ENCODE peak calls at places on chromosome 10, in six cellular contexts. Z is HCT116, D is SK-N-SH, O is H1, U is spleen, J is transverse colon. V is an unnamed sample.

GRCh38 chr10:31101123-31101522 is 69.5 kb upstream of the ZNF438 start:
- DNase-seq in Z (peak; percentile 85), O (no peak), D (no peak), U (no peak), J (no peak), V (peak; percentile 15)

GRCh38 chr10:71406878-71407277 is 10.2 kb downstream of the CDH23 start:
- DNase-seq in U (no peak), O (no peak), D (no peak), J (no peak), Z (no peak), V (no peak)

GRCh38 chr10:5590816-5591215 is 66.1 kb downstream of the CALML3 start:
- DNase-seq in Z (no peak), J (no peak), O (no peak), U (peak; percentile 63), D (peak; percentile 51), V (no peak)

GRCh38 chr10:28734940-28735759 is 57.8 kb downstream of the BAMBI start:
- DNase-seq in J (no peak), D (peak; percentile 9), Z (peak; percentile 16), O (peak; percentile 19), U (no peak), V (no peak)

GRCh38 chr10:125595911-125596310 is 87.1 kb downstream of the TEX36 start:
- DNase-seq in U (no peak), Z (no peak), O (no peak), D (no peak), J (no peak), V (no peak)

GRCh38 chr10:90175161-90175681 is 473.8 kb downstream of the KIF20B start:
- DNase-seq in O (no peak), J (no peak), D (no peak), U (no peak), Z (no peak), V (no peak)

GRCh38 chr10:17730667-17731066 is 21.3 kb upstream of the TMEM236 start:
- DNase-seq in O (no peak), Z (no peak), U (no peak), D (no peak), J (no peak), V (no peak)

GRCh38 chr10:13100349-13101294 is 659 bp downstream of the OPTN start:
- DNase-seq in U (no peak), D (no peak), O (no peak), J (peak; percentile 43), Z (no peak), V (peak; percentile 27)

GRCh38 chr10:86957471-86958108 is at the start of gene MMRN2:
- DNase-seq in O (no peak), D (no peak), Z (no peak), U (peak; percentile 80), J (no peak), V (no peak)

GRCh38 chr10:56012146-56012545 is 348.9 kb downstream of the ZWINT start:
- DNase-seq in O (no peak), U (no peak), Z (no peak), J (no peak), D (no peak), V (no peak)

GRCh38 chr10:1043532-1043995 is 5.4 kb downstream of the IDI1 start:
- DNase-seq in Z (no peak), U (peak; percentile 90), O (no peak), D (no peak), J (peak; percentile 44), V (no peak)

GRCh38 chr10:27635699-27636270 is 109.8 kb downstream of the MKX start:
- DNase-seq in D (no peak), Z (no peak), J (no peak), O (no peak), U (no peak), V (no peak)

GRCh38 chr10:20767028-20767427 is 130.1 kb downstream of the NEBL start:
- DNase-seq in O (no peak), J (no peak), D (no peak), U (no peak), Z (no peak), V (no peak)

GRCh38 chr10:14880201-14880600 is 1.5 kb downstream of the SUV39H2 start:
- DNase-seq in J (no peak), O (no peak), D (no peak), U (no peak), Z (no peak), V (no peak)

GRCh38 chr10:46223064-46223480 is 63.7 kb upstream of the ANTXRL start:
- DNase-seq in Z (no peak), U (peak; percentile 54), O (no peak), J (no peak), D (no peak), V (no peak)

GRCh38 chr10:4519691-4520402 is 306.2 kb upstream of the AKR1E2 start:
- DNase-seq in U (no peak), O (no peak), Z (no peak), J (no peak), D (no peak), V (no peak)

GRCh38 chr10:127872011-127872741 is 20.6 kb downstream of the CLRN3 start:
- DNase-seq in O (no peak), U (no peak), D (no peak), J (no peak), Z (no peak), V (no peak)

GRCh38 chr10:30413996-30414576 is 19.9 kb upstream of the MAP3K8 start:
- DNase-seq in Z (peak; percentile 40), D (peak; percentile 64), O (no peak), J (no peak), U (no peak), V (no peak)

GRCh38 chr10:27646194-27646593 is 99.4 kb downstream of the MKX start:
- DNase-seq in Z (no peak), U (no peak), O (no peak), D (no peak), J (no peak), V (no peak)

GRCh38 chr10:27742926-27743735 is 2.5 kb downstream of the MKX start:
- DNase-seq in J (peak; percentile 17), U (peak; percentile 79), O (no peak), D (peak; percentile 28), Z (no peak), V (no peak)

GRCh38 chr10:101843032-101843991 is at the start of gene KCNIP2:
- DNase-seq in Z (no peak), J (peak; percentile 52), U (peak; percentile 88), O (no peak), D (peak; percentile 91), V (peak; percentile 73)

GRCh38 chr10:129912161-129912917 is 51.7 kb downstream of the EBF3 start:
- DNase-seq in O (no peak), U (no peak), Z (no peak), D (peak; percentile 84), J (no peak), V (no peak)

GRCh38 chr10:59091239-59091638 is 85.2 kb upstream of the PHYHIPL start:
- DNase-seq in O (no peak), D (no peak), J (no peak), U (no peak), Z (no peak), V (no peak)

GRCh38 chr10:132397671-132398565 is 918 bp downstream of the PWWP2B start:
- DNase-seq in O (no peak), Z (no peak), J (peak; percentile 67), D (peak; percentile 87), U (peak; percentile 92), V (no peak)

DNA sequence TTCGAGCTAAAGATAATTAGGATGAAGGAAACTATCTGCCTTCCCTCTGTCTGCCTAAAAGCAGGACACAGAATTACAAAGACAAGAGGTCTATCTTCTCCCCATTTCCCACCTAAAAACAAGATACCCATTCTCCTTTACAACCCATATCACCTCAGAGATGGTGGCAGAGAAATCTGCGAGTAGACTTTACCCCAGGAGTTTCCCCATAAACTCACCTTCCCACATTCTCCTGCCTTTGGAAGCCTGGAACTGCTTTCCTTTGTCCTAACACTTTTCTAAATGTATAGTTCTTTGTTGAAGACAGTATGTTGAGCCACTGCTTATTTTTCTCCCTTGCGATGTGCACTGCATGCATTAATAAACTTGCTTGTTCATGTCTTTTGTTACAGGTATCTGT is 8.0 kb downstream of the SHTN1 start:
- DNase-seq in D (no peak), Z (no peak), U (no peak), J (no peak), O (no peak), V (no peak)
- TF ChIP-seq POLR2AphosphoS5 in D (no peak), Z (no peak), U (no peak), J (no peak), O (no peak), V (no peak)

DNA sequence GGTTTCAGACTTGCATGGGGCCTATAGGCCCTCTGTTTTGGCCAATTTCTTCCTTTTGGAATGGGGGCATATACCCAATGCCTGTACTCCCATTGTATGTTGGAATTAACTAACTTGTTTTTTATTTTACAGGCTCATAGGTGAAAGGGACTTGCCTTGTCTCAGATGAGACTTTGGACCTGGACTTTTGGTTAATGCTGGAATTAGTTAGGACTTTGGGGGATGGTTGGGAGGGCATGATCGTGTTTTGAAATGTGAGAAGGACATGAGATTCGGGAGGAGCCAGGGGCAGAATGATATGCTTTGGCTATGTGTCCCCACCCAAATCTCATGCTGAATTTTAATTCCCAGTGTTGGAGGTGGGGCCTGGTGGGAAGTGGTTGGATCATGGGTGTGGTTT is 146.5 kb downstream of the SGMS1 start:
- DNase-seq in O (no peak), U (no peak), Z (no peak), J (no peak), D (no peak), V (no peak)
- TF ChIP-seq POLR2AphosphoS5 in O (no peak), U (no peak), Z (no peak), J (no peak), D (no peak), V (no peak)

DNA sequence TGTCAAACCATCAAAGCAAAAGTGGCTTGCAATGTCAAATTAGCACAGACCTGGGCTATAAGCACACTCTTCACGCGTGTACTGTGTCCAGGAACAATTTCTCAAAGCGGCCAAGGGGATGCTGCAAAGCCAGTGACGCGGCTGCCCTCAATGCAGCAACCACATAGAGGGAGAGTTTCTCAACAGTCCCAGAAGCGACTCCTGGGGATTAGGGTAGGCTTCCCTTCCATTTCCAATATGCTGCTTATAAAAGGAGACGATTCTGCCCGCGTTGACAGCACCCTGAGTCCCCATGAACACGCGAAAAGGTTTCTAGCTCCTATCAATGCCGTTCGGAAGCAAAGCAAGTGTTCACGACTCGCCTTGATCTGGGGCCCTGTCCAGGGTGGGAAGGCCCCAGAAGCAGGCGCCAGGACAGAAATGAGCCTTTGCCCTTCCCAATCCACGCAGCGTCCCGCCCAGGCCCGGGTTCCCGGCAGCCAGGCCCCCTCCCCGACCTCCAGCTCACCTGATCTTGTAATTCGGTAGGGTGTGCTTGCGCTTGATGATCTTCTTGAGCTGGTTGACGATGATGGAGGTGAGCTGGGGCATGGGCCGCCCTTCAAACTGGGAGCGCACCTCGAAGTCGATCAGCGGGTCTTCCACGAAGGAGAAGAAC is 1.3 kb downstream of the PDZD8 start:
- DNase-seq in J (peak; percentile 59), D (peak; percentile 47), O (no peak), U (peak; percentile 88), Z (no peak), V (peak; percentile 18)
- TF ChIP-seq POLR2AphosphoS5 in J (no peak), D (no peak), O (no peak), U (peak; percentile 65), Z (no peak), V (no peak)

GRCh38 chr10:121042342-121042741 is 191.2 kb downstream of the WDR11 start:
- DNase-seq in O (no peak), J (no peak), D (no peak), Z (no peak), U (no peak), V (no peak)

GRCh38 chr10:121041499-121041898 is 190.3 kb downstream of the WDR11 start:
- DNase-seq in D (no peak), O (no peak), J (no peak), Z (no peak), U (no peak), V (no peak)

GRCh38 chr10:121041906-121042305 is 190.7 kb downstream of the WDR11 start:
- DNase-seq in O (no peak), U (no peak), J (no peak), D (no peak), Z (no peak), V (no peak)

GRCh38 chr10:121043124-121043849 is 192.1 kb downstream of the WDR11 start:
- DNase-seq in D (no peak), J (no peak), Z (no peak), O (no peak), U (no peak), V (no peak)
- TF ChIP-seq POLR2AphosphoS5 in D (no peak), J (no peak), Z (no peak), O (no peak), U (no peak), V (no peak)